ENCODE peak calls at places on chromosomes 13 and 19, in four cellular contexts. R is upper lobe of left lung, V is neural progenitor cell, T is aorta. G is an unnamed sample. For H3K4me1, the result is how much of the 10 kb centered on the place peaks cover.

GRCh38 chr13:26895808-26896466 is 135.4 kb upstream of the GPR12 start:
- DNase-seq in R (no peak), V (no peak), T (no peak), G (no peak)

GRCh38 chr19:41785653-41786052 is 10.7 kb upstream of the CEACAM3 start:
- DNase-seq in V (peak), R (no peak), T (peak), G (no peak)

GRCh38 chr13:50365683-50366391 is 350.6 kb downstream of the KCNRG start:
- DNase-seq in V (no peak), R (no peak), T (no peak), G (peak)

GRCh38 chr19:913080-913748 is at the start of gene R3HDM4:
- DNase-seq in T (peak), V (peak), R (peak), G (peak)

GRCh38 chr19:13103961-13104847 is 1.5 kb upstream of the LYL1 start:
- DNase-seq in T (peak), V (peak), R (peak), G (no peak)

GRCh38 chr19:30884146-30884812 is 465.0 kb downstream of the TSHZ3 start:
- DNase-seq in T (no peak), R (peak), V (no peak), G (no peak)

GRCh38 chr13:30044932-30045331 is 194.5 kb upstream of the UBL3 start:
- DNase-seq in T (no peak), V (no peak), R (no peak), G (no peak)

GRCh38 chr13:99380921-99381645 is 73.9 kb upstream of the GPR183 start:
- DNase-seq in R (no peak), V (no peak), T (no peak), G (no peak)

GRCh38 chr19:35669566-35669965 is 3.2 kb downstream of the UPK1A start:
- DNase-seq in R (no peak), V (no peak), T (no peak), G (no peak)

GRCh38 chr19:43464089-43464775 is 1.2 kb downstream of the LYPD3 start:
- DNase-seq in R (peak), T (peak), V (peak), G (no peak)

GRCh38 chr13:94390881-94391280 is 88.6 kb downstream of the DCT start:
- DNase-seq in T (no peak), V (no peak), R (no peak), G (no peak)

GRCh38 chr19:12847159-12848139 is 9.1 kb downstream of the MAST1 start:
- DNase-seq in V (peak), T (peak), R (peak), G (no peak)

GRCh38 chr19:12155324-12155723 is 1.2 kb downstream of the ZNF625 start:
- DNase-seq in V (no peak), T (no peak), R (no peak), G (no peak)

GRCh38 chr19:1608414-1609391 is 3.4 kb upstream of the UQCR11 start:
- DNase-seq in R (no peak), V (no peak), T (no peak), G (no peak)

GRCh38 chr19:45187421-45188100 is 9.0 kb downstream of the BLOC1S3 start:
- DNase-seq in T (no peak), V (peak), R (no peak), G (no peak)

GRCh38 chr13:35765941-35766340 is 289.5 kb upstream of the MAB21L1 start:
- DNase-seq in V (no peak), T (no peak), R (no peak), G (no peak)

GRCh38 chr13:69008503-69008902 is 1099.1 kb upstream of the ATXN8OS start:
- DNase-seq in R (no peak), V (no peak), T (no peak), G (no peak)

GRCh38 chr13:95455782-95456181 is 96.7 kb upstream of the CLDN10 start:
- DNase-seq in R (no peak), V (no peak), T (no peak), G (no peak)

GRCh38 chr13:53038993-53039392 is 10.4 kb downstream of the OLFM4 start:
- DNase-seq in V (no peak), T (no peak), R (no peak), G (no peak)

GRCh38 chr13:40478775-40479174 is 187.7 kb downstream of the FOXO1 start:
- DNase-seq in R (no peak), V (no peak), T (no peak), G (no peak)

GRCh38 chr13:51760592-51760991 is 43.4 kb downstream of the DHRS12 start:
- DNase-seq in V (no peak), R (no peak), T (peak), G (no peak)

GRCh38 chr13:19182536-19182935 is 912 bp upstream of the TUBA3C start:
- DNase-seq in V (no peak), R (no peak), T (no peak), G (no peak)

GRCh38 chr13:109256866-109257760 is 529.3 kb downstream of the IRS2 start:
- DNase-seq in T (no peak), V (no peak), R (no peak), G (peak)

GRCh38 chr13:109253316-109253715 is 533.1 kb downstream of the IRS2 start:
- DNase-seq in V (no peak), T (no peak), R (no peak), G (no peak)

GRCh38 chr13:109254271-109254670 is 532.1 kb downstream of the IRS2 start:
- DNase-seq in R (no peak), T (no peak), V (peak), G (no peak)

GRCh38 chr13:109251958-109252357 is 534.4 kb downstream of the IRS2 start:
- DNase-seq in V (no peak), T (no peak), R (no peak), G (no peak)

DNA sequence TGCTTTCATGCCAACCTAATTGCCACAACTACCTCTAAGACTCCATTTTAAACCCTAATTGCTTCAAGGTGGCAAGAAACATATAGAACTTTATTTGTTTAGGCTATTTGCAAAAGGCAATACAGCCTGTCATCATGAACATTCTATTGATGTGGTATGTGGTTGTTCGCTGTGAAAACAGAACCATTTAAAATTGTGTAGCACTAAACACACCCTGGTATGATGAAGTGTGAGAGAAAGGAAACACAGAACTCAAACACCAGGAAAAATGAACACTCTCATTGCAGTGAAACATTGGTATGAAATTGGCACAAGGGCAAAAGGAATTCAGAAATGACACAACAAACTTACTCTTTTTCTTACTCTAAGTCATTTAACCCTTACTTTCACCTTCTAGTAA is 530.9 kb downstream of the IRS2 start:
- DNase-seq in T (no peak), V (no peak), R (no peak), G (no peak)
- H3K4me1 ChIP-seq in T (under half), V (under half), R (under half), G (half or more)

GRCh38 chr19:49490287-49491029 is 3.0 kb downstream of the RPL13A start:
- DNase-seq in V (no peak), R (no peak), T (no peak), G (no peak)
- H3K27ac ChIP-seq in V (peak), R (peak), T (no peak), G (peak)

GRCh38 chr19:5337886-5338595 is 2.6 kb downstream of the PTPRS start:
- DNase-seq in T (no peak), V (no peak), R (no peak), G (no peak)
- H3K4me1 ChIP-seq in T (under half), V (under half), R (under half), G (under half)

GRCh38 chr19:8208710-8209110 is 460 bp upstream of the CERS4 start:
- DNase-seq in R (peak), V (no peak), T (no peak), G (no peak)

GRCh38 chr19:8210660-8211101 is 1.5 kb downstream of the CERS4 start:
- DNase-seq in V (no peak), T (no peak), R (no peak), G (no peak)

GRCh38 chr19:8209965-8210659 is 942 bp downstream of the CERS4 start:
- DNase-seq in T (no peak), V (no peak), R (no peak), G (no peak)

GRCh38 chr19:8208119-8208709 is 956 bp upstream of the CERS4 start:
- DNase-seq in R (peak), T (no peak), V (peak), G (no peak)

DNA sequence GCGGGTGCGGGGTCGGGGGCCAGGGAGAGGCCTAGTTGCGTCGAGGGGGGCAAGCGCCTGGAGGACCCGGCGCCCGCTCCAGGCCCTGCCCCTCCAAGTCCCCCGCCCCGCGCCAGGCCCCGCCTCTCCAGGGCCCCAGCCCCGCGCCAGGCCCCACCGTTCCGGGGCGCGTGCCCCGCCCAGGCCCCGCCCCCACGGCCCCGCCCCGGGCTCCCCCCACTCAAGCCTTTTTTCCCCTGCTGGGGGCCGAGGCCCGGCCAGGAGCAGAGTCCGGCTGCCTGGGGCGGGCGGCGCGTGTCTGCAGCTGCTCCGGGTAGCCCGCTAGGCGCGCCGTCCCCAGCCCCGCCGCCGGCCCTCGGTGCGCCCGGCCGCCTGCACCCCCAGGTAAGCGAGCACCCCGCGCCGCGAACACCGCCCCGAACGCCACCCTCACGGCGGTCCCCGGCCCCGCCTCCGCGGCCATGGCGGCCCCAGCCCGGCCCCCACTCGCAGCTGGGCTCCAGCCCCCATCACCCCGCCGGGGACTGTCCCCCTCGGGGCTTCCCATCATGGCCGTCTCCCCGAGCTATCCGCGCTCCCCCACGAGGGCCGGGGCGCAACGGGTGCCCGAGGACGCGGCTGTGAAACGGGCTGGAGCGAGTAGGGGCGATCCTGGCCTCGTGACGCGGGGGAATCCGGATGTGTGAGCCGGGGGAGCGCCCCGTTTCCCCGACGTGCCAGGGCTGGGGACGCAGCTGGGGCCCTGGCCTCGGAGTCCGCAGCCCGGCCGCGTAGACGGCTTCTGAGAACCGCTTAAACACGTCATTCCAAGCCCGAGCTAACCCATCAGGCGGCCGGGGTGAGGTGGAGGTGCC is at the start of gene CERS4:
- DNase-seq in R (peak), V (peak), T (peak), G (no peak)
- H3K27ac ChIP-seq in R (peak), V (peak), T (no peak), G (no peak)

GRCh38 chr19:38731654-38732301 is 12.5 kb downstream of the CAPN12 start:
- DNase-seq in T (peak), R (no peak), V (no peak), G (no peak)
- H3K4me1 ChIP-seq in T (under half), R (half or more), V (under half), G (under half)

GRCh38 chr19:3723110-3723488 is 14.9 kb downstream of the TJP3 start:
- DNase-seq in R (no peak), V (no peak), T (no peak), G (no peak)

GRCh38 chr19:3721131-3721899 is 13.1 kb downstream of the TJP3 start:
- DNase-seq in V (peak), T (peak), R (peak), G (no peak)

GRCh38 chr19:3723883-3724282 is 15.7 kb downstream of the TJP3 start:
- DNase-seq in V (peak), T (no peak), R (no peak), G (no peak)

GRCh38 chr19:3721900-3722442 is 13.8 kb downstream of the TJP3 start:
- DNase-seq in V (no peak), R (peak), T (no peak), G (no peak)

DNA sequence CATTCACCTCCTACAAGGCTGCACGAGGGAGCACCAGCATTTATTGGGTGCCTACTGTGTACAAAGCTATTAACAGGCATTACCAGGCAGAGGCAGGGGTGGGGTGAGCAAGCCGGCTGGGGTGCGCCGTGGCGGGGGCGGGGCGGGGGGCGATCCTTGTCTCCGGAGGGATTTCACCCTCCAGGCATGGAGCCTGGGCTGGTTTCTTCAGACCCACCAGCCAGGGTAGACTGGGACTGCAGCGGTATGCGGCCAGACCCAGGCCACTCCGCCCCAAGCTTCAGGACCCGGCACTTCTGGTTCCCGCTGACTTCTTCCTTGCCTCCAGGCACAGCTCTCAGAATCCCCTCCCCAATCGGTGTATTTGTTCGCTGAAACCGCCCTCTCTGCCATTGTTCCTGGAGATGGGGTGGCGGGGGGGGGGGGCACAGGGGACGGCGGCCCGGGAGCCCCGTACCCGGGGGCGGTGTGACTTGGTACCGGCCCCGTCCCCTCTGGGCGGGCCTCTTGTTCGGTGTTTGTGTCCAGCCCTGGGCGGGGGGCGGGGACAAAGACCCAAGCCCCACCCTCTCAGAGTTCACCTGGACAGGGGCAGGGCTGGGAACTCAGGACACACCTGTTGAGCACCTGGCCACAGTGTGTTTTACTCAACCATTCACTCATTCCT is 14.4 kb downstream of the TJP3 start:
- DNase-seq in V (peak), T (no peak), R (peak), G (no peak)
- H3K27ac ChIP-seq in V (no peak), T (no peak), R (no peak), G (no peak)

DNA sequence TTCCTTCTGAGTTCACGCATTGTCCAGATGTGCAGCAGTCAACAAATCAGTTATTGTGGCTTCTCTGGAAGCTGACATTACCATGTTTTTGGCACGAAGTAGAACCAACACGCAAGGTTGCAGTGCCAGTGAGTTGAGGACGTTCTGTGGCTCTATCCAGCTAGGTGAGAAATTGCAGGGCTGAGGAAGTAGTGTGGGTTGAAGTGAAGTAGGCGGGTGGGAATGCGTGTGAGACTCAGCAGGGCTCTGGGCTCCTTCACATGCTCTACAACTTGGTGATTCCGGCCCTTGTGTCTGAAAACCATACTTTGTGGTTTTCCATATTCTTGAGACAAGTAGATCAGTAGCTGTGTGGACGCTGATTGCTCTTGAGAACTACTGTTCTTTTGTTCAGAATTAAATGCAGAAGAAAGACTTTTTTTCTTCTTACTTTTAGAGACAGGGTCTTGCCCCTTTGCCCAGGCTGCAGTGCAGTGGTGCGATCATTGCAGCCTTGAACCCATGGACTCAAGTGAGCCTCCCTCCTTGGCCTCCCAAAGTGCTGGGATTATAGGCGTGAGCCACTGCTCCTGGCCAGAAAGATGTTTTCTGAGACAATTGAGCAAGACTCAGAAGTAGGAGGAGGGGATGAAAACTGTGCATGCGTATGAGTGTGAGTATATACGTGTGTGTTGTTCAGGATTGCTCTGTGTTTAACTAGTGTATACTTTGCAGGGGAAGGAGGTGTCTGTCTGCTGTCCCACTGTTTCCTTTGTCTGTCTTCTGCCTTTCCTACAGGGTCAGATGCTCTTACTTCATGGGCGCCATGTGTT is 46.2 kb downstream of the GATAD2A start:
- DNase-seq in T (peak), R (no peak), V (no peak), G (no peak)
- H3K4me1 ChIP-seq in T (under half), R (under half), V (under half), G (under half)

GRCh38 chr19:18278521-18279265 is 2.7 kb downstream of the JUND start:
- DNase-seq in R (no peak), V (no peak), T (no peak), G (no peak)
- H3K27ac ChIP-seq in R (peak), V (no peak), T (no peak), G (peak)

G was measured in RWPE2.